ENCODE peak calls at places on chromosomes 12 and 14, in five cellular contexts. I is body of pancreas; D is activated naive CD4-positive, alpha-beta T cell treated with anti-CD3 and anti-CD28 coated beads for 36 hours; W is pons; T is NCI-H460. Y is an unnamed sample.

GRCh38 chr12:109111775-109112491 is 4.5 kb upstream of the ACACB start:
- DNase-seq in T (peak), D (peak), W (peak), I (peak), Y (peak)

GRCh38 chr12:14948672-14949071 is 10.3 kb upstream of the ERP27 start:
- DNase-seq in I (peak), W (peak), T (no peak), D (peak), Y (no peak)

GRCh38 chr14:92703516-92703915 is 44.9 kb downstream of the LGMN start:
- DNase-seq in I (no peak), D (no peak), T (no peak), W (no peak), Y (no peak)

GRCh38 chr12:52351196-52352059 is 15.9 kb downstream of the KRT85 start:
- DNase-seq in I (peak), W (peak), T (no peak), D (peak), Y (no peak)

GRCh38 chr12:104672501-104673265 is 215.9 kb downstream of the CHST11 start:
- DNase-seq in W (peak), D (no peak), I (peak), T (no peak), Y (no peak)

GRCh38 chr14:68792022-68792829 is 641 bp downstream of the ZFP36L1 start:
- DNase-seq in D (peak), W (peak), I (peak), T (no peak), Y (no peak)

GRCh38 chr14:77989441-77989891 is 180.7 kb upstream of the NRXN3 start:
- DNase-seq in W (peak), T (no peak), I (no peak), D (no peak), Y (peak)

GRCh38 chr12:112183141-112183581 is 57.8 kb downstream of the TRAFD1 start:
- DNase-seq in D (no peak), W (no peak), T (no peak), I (no peak), Y (no peak)